ENCODE peak calls at places on chromosomes 12 and 14, in six cellular contexts. L is fibroblast of the aortic adventitia, B is WERI-Rb-1, G is GM10248, I is left ventricle myocardium inferior, W is bronchial epithelial cell. F is an unnamed sample.

GRCh38 chr12:93061414-93062099 is 132.5 kb upstream of the EEA1 start:
- DNase-seq in L (peak), B (no peak), G (no peak), I (peak), W (no peak), F (no peak)

GRCh38 chr14:32226051-32226450 is 23.0 kb upstream of the RNU6-8 start:
- DNase-seq in L (no peak), B (no peak), G (no peak), I (no peak), W (peak), F (no peak)

GRCh38 chr12:26044592-26044991 is 80.2 kb downstream of the BHLHE41 start:
- DNase-seq in L (no peak), B (no peak), G (no peak), I (no peak), W (no peak), F (no peak)

GRCh38 chr12:54350743-54351142 is 13.5 kb downstream of the GPR84 start:
- DNase-seq in L (no peak), B (peak), G (no peak), I (no peak), W (no peak), F (no peak)

GRCh38 chr12:98645572-98646067 is 530 bp downstream of the APAF1 start:
- DNase-seq in L (peak), B (peak), G (peak), I (no peak), W (peak), F (no peak)

GRCh38 chr14:52025310-52025709 is 36.0 kb downstream of the RTRAF start:
- DNase-seq in L (peak), B (no peak), G (no peak), I (no peak), W (peak), F (no peak)

GRCh38 chr14:95527392-95528002 is 7.4 kb upstream of the GLRX5 start:
- DNase-seq in L (peak), B (peak), G (peak), I (no peak), W (peak), F (no peak)

GRCh38 chr12:116133149-116133548 is 144.3 kb downstream of the MED13L start:
- DNase-seq in L (peak), B (no peak), G (no peak), I (no peak), W (peak), F (no peak)

GRCh38 chr14:80047761-80048160 is 163.5 kb downstream of the DIO2 start:
- DNase-seq in L (peak), B (no peak), G (no peak), I (no peak), W (no peak), F (no peak)

GRCh38 chr14:54333511-54333910 is 63.3 kb upstream of the CDKN3 start:
- DNase-seq in L (no peak), B (no peak), G (no peak), I (no peak), W (no peak), F (no peak)

GRCh38 chr12:112906712-112907414 is at the start of gene OAS1:
- DNase-seq in L (peak), B (no peak), G (peak), I (no peak), W (peak), F (no peak)

GRCh38 chr14:88987516-88987915 is 163.1 kb downstream of the TTC8 start:
- DNase-seq in L (no peak), B (no peak), G (no peak), I (no peak), W (peak), F (no peak)

GRCh38 chr12:57765003-57765697 is 1.7 kb downstream of the CYP27B1 start:
- DNase-seq in L (no peak), B (no peak), G (peak), I (peak), W (peak), F (peak)

GRCh38 chr14:57822081-57822480 is 43.8 kb downstream of the SLC35F4 start:
- DNase-seq in L (no peak), B (no peak), G (no peak), I (no peak), W (peak), F (no peak)

GRCh38 chr12:68792952-68793351 is 15.0 kb upstream of the MDM2 start:
- DNase-seq in L (no peak), B (peak), G (peak), I (no peak), W (peak), F (no peak)

GRCh38 chr12:24470050-24470449 is 478.9 kb downstream of the BCAT1 start:
- DNase-seq in L (no peak), B (no peak), G (no peak), I (no peak), W (peak), F (no peak)

GRCh38 chr12:9391751-9392240 is 183.6 kb upstream of the PZP start:
- DNase-seq in L (no peak), B (no peak), G (no peak), I (no peak), W (peak), F (no peak)

GRCh38 chr12:94282675-94283074 is 134.3 kb downstream of the PLXNC1 start:
- DNase-seq in L (no peak), B (no peak), G (no peak), I (no peak), W (peak), F (no peak)

GRCh38 chr12:53061404-53062010 is 11.6 kb downstream of the TNS2 start:
- DNase-seq in L (no peak), B (peak), G (no peak), I (no peak), W (peak), F (no peak)

GRCh38 chr12:130031571-130032189 is 127.9 kb upstream of the TMEM132D start:
- DNase-seq in L (no peak), B (peak), G (peak), I (peak), W (peak), F (peak)

GRCh38 chr12:95096852-95097251 is 23.4 kb upstream of the NR2C1 start:
- DNase-seq in L (peak), B (no peak), G (no peak), I (no peak), W (no peak), F (no peak)

GRCh38 chr14:97625512-97625911 is 828.3 kb downstream of the VRK1 start:
- DNase-seq in L (no peak), B (no peak), G (no peak), I (no peak), W (no peak), F (no peak)

GRCh38 chr12:115871714-115872113 is 405.8 kb downstream of the MED13L start:
- DNase-seq in L (peak), B (peak), G (peak), I (no peak), W (peak), F (peak)

GRCh38 chr14:97177016-97177415 is 379.8 kb downstream of the VRK1 start:
- DNase-seq in L (no peak), B (peak), G (no peak), I (no peak), W (peak), F (no peak)

GRCh38 chr12:40248585-40249297 is 23.9 kb downstream of the LRRK2 start:
- DNase-seq in L (no peak), B (no peak), G (no peak), I (no peak), W (peak), F (no peak)

GRCh38 chr14:77603654-77604270 is 12.7 kb downstream of the SPTLC2 start:
- DNase-seq in L (no peak), B (peak), G (no peak), I (peak), W (peak), F (no peak)

GRCh38 chr14:78005325-78005724 is 164.8 kb upstream of the NRXN3 start:
- DNase-seq in L (peak), B (no peak), G (peak), I (no peak), W (peak), F (no peak)

GRCh38 chr12:78928200-78929074 is 63.9 kb downstream of the SYT1 start:
- DNase-seq in L (peak), B (no peak), G (no peak), I (no peak), W (peak), F (no peak)

GRCh38 chr12:27913999-27914614 is 58.4 kb downstream of the PTHLH start:
- DNase-seq in L (no peak), B (no peak), G (no peak), I (no peak), W (no peak), F (no peak)

GRCh38 chr14:32460267-32460666 is 131.2 kb downstream of the AKAP6 start:
- DNase-seq in L (no peak), B (no peak), G (no peak), I (no peak), W (no peak), F (no peak)

GRCh38 chr14:21771671-21772070 is 98.1 kb upstream of the OR4E1 start:
- DNase-seq in L (no peak), B (no peak), G (no peak), I (no peak), W (peak), F (no peak)

GRCh38 chr14:21768875-21769257 is 95.2 kb upstream of the OR4E1 start:
- DNase-seq in L (no peak), B (no peak), G (no peak), I (no peak), W (no peak), F (no peak)

DNA sequence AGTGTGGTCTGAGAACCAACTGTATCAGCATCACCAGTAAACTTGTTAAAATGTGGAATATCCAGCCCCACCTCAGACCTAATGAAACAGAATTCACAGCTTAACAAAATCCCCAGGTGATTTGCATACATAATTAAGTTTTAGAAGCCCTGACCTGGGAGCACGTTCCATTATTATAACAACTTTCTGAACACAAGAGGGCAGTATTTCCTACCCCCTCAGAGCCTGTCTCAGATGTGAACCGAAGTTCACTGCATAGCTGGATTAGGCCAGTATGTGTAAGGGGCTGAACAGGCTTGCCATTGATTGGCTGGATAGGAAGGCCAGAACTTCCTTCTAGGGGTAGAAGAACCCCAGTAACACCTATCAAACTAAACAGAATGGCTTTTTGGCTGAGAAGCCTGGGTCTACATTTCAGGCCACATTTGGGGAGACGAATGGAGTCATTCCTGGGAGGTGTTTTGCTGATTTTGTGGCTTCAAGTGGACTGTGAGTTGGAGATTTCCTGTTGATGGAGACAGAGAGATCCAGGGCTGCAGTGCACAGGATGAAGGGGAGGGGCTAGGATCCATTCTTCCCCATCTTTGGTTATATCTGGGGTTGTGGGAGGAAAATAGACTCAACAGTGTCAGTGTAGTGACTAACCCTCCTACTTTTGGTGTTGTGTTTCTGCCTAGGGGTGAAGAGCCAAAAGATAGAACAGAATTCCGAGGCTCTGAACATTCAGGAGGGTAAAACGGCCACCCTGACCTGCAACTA is 94.7 kb upstream of the OR4E1 start:
- DNase-seq in L (no peak), B (no peak), G (peak), I (no peak), W (peak), F (no peak)
- TF ChIP-seq CTCF in L (no peak), B (peak), G (peak), I (peak), W (peak), F (peak)

GRCh38 chr14:63773504-63773903 is 45.6 kb upstream of the SGPP1 start:
- DNase-seq in L (no peak), B (no peak), G (no peak), I (no peak), W (peak), F (no peak)

GRCh38 chr14:63764620-63765139 is 36.8 kb upstream of the SGPP1 start:
- DNase-seq in L (no peak), B (no peak), G (no peak), I (no peak), W (no peak), F (no peak)

GRCh38 chr14:63766616-63767015 is 38.8 kb upstream of the SGPP1 start:
- DNase-seq in L (no peak), B (no peak), G (no peak), I (no peak), W (no peak), F (no peak)

GRCh38 chr14:63770187-63770807 is 42.4 kb upstream of the SGPP1 start:
- DNase-seq in L (peak), B (peak), G (peak), I (no peak), W (peak), F (no peak)
- TF ChIP-seq CTCF in L (peak), B (peak), G (peak), I (peak), W (peak), F (peak)

DNA sequence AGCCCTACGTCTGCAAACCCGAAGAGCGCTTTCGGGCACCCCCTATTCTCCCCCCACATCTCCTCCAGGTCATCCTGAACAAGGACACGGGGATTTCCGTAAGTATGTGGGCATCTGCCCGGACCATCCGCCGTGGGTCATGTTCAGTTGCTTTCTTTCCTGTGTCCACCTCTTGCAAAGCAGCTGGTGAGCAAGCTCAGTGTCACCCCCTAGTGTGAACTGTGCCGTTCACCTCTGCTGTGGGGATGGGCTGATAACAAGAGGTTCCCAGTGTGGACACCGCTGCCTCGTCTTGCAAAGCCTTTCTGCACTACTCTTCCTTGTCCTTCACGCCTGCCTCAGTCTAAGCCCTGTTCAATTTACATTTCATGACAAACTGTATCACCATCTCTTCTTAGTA is 8.6 kb downstream of the PRKAB1 start:
- DNase-seq in L (no peak), B (peak), G (no peak), I (no peak), W (no peak), F (no peak)
- TF ChIP-seq CTCF in L (no peak), B (peak), G (no peak), I (no peak), W (no peak), F (no peak)

DNA sequence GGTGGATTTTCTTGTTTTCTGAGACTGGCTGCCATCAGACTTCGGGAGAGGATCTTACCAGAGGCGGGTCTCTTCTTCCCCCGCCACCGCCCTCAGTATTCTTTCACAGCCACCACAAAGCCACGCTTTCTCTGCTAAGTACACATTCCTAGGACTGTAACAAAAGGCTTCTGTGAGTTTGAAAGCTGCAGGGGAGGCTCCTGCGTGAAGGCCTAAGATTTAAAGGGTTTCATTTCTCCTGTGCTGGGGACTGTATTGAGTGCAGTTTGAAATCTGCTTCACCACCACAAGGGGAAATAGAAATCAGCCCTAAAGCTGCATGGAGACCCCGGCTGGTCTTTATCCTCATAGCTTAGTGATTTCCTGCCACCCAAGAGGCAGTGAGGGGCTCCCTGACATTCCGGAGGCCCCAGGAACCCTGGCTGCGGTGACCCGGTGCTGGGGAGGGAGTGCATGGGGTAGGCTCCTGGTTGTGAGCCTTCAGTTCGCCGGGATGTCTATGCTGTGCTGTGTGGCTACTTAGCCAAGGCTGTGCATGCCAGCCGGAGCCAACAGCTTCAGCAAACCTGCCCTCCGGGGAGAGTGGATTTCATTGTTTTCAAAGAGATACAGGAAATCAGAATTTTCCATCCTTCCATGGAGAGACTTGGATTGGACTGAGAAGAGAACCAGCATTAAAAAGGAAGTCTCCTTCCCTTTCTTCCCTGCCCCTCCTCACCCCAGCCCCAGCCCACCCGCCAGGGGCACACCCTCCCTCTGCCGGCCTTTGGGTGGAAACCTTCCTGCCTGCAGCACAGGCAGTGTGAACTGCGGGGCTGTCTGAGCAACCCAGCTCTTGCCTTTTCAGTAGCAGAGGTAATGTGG is 163.3 kb downstream of the ETV6 start:
- DNase-seq in L (peak), B (no peak), G (peak), I (no peak), W (no peak), F (peak)
- TF ChIP-seq CTCF in L (peak), B (no peak), G (no peak), I (peak), W (no peak), F (no peak)

DNA sequence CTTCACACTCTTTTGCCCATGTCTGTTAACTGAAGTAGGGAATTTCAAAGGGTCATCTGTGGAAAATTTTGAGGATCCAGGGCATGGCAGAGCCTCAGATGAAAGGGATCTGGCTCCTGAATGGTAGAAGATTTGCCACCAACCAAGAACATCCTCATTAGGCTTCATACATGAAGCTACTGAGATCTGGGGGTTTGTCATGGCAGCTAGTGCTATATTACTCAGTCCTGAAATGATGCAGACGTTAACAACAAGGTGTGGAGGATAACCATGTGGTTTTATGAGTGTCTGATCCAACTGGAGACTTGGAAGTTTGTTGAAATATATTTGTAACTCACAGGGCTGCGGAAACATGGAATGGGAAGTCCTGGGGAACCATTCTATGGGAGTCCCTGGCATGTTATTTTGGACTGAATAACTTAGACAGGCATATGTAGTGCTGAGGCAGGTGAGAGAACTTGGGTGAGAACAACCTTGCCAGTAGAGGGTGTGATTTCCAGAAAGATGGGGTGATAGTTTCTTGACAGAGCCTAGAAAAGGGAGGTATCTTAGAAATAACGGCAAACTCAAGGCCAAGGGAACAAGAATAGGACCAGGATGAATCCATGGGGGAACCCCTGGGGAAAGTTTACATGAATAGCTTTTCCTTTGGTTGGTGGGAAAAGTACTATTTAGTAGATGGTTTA is 42.0 kb upstream of the C12orf75 start:
- DNase-seq in L (no peak), B (no peak), G (no peak), I (no peak), W (no peak), F (no peak)
- TF ChIP-seq CTCF in L (no peak), B (no peak), G (peak), I (no peak), W (no peak), F (no peak)

GRCh38 chr14:30225171-30225570 is 297.5 kb upstream of the PRKD1 start:
- DNase-seq in L (no peak), B (no peak), G (no peak), I (no peak), W (no peak), F (no peak)
- TF ChIP-seq CTCF in L (no peak), B (no peak), G (no peak), I (no peak), W (no peak), F (no peak)

GRCh38 chr12:108090107-108090899 is 38.8 kb upstream of the WSCD2 start:
- DNase-seq in L (no peak), B (no peak), G (no peak), I (no peak), W (no peak), F (no peak)
- TF ChIP-seq CTCF in L (no peak), B (no peak), G (no peak), I (no peak), W (no peak), F (no peak)

GRCh38 chr14:74508292-74508731 is 14.7 kb downstream of the ISCA2 start:
- DNase-seq in L (no peak), B (peak), G (no peak), I (no peak), W (no peak), F (no peak)
- TF ChIP-seq CTCF in L (peak), B (peak), G (peak), I (peak), W (peak), F (peak)

GRCh38 chr12:59164991-59165718 is 244.9 kb upstream of the LRIG3 start:
- DNase-seq in L (peak), B (no peak), G (no peak), I (no peak), W (peak), F (no peak)
- TF ChIP-seq CTCF in L (peak), B (no peak), G (peak), I (peak), W (no peak), F (peak)